ENCODE peak calls at places on chromosomes 4 and X, in four cellular contexts. M is skeletal muscle cell; L is CD4-positive, alpha-beta memory T cell; C is A549. T is an unnamed sample.
A peak's percentile ranks its signal among the peaks of the same experiment; 100 is the strongest.

GRCh38 chrX:38275615-38276014 is 51.7 kb downstream of the RPGR start:
- DNase-seq in M (peak; percentile 73), L (no peak), C (peak; percentile 18), T (no peak)

GRCh38 chr4:184457530-184458249 is 16.7 kb downstream of the IRF2 start:
- DNase-seq in M (no peak), L (no peak), C (no peak), T (no peak)

GRCh38 chrX:2500681-2501151 is at the start of the genes DHRSX and ZBED1:
- DNase-seq in M (no peak), L (peak; percentile 47), C (peak; percentile 40), T (no peak)

GRCh38 chr4:144518181-144518895 is 127.6 kb upstream of the HHIP start:
- DNase-seq in M (no peak), L (no peak), C (no peak), T (peak; percentile 30)

GRCh38 chrX:18406531-18407266 is 18.7 kb upstream of the CDKL5 start:
- DNase-seq in M (no peak), L (no peak), C (no peak), T (no peak)

GRCh38 chrX:14897042-14897441 is 23.8 kb downstream of the MOSPD2 start:
- DNase-seq in M (no peak), L (no peak), C (no peak), T (no peak)

GRCh38 chr4:111977419-111977965 is 167.8 kb upstream of the FAM241A start:
- DNase-seq in M (no peak), L (no peak), C (no peak), T (no peak)

GRCh38 chr4:32087211-32087610 is 1367.0 kb downstream of the PCDH7 start:
- DNase-seq in M (no peak), L (no peak), C (no peak), T (no peak)

GRCh38 chr4:148060264-148061138 is 328.6 kb downstream of the ARHGAP10 start:
- DNase-seq in M (no peak), L (peak; percentile 68), C (no peak), T (no peak)

GRCh38 chrX:139692506-139692849 is 15.5 kb downstream of the MCF2 start:
- DNase-seq in M (no peak), L (no peak), C (no peak), T (no peak)

GRCh38 chrX:153934473-153935325 is at the start of gene NAA10:
- DNase-seq in M (no peak), L (peak; percentile 47), C (peak; percentile 72), T (no peak)

GRCh38 chr4:1055721-1056590 is 44.5 kb downstream of the FGFRL1 start:
- DNase-seq in M (no peak), L (peak; percentile 93), C (no peak), T (peak; percentile 31)

GRCh38 chrX:35842657-35843056 is 44.5 kb downstream of the MAGEB16 start:
- DNase-seq in M (no peak), L (no peak), C (no peak), T (peak; percentile 35)

GRCh38 chr4:152100378-152101201 is 339.8 kb upstream of the GATB start:
- DNase-seq in M (no peak), L (peak; percentile 95), C (no peak), T (peak; percentile 91)

GRCh38 chr4:66357316-66357715 is 687.0 kb upstream of the EPHA5 start:
- DNase-seq in M (no peak), L (no peak), C (no peak), T (no peak)

GRCh38 chr4:153260152-153260551 is 55.9 kb downstream of the TRIM2 start:
- DNase-seq in M (no peak), L (no peak), C (no peak), T (no peak)

GRCh38 chr4:147477439-147477838 is 3.5 kb upstream of the EDNRA start:
- DNase-seq in M (no peak), L (no peak), C (no peak), T (no peak)

GRCh38 chr4:75644095-75644494 is 13.8 kb upstream of the CDKL2 start:
- DNase-seq in M (no peak), L (no peak), C (no peak), T (no peak)

GRCh38 chr4:17662694-17663093 is 48.3 kb downstream of the MED28 start:
- DNase-seq in M (no peak), L (no peak), C (no peak), T (no peak)

GRCh38 chr4:187617117-187617516 is 378.5 kb upstream of the ZFP42 start:
- DNase-seq in M (no peak), L (no peak), C (no peak), T (no peak)

GRCh38 chrX:34638116-34638515 is 19.0 kb downstream of the TMEM47 start:
- DNase-seq in M (no peak), L (no peak), C (peak; percentile 1), T (peak; percentile 2)

GRCh38 chr4:74056114-74056857 is 17.8 kb upstream of the CXCL3 start:
- DNase-seq in M (no peak), L (no peak), C (peak; percentile 22), T (no peak)

GRCh38 chrX:133670394-133670793 is 255.1 kb upstream of the GPC4 start:
- DNase-seq in M (no peak), L (no peak), C (peak; percentile 28), T (no peak)

GRCh38 chr4:38152721-38153412 is 192.7 kb downstream of the PTTG2 start:
- DNase-seq in M (no peak), L (no peak), C (no peak), T (no peak)
- H3K4me3 ChIP-seq in M (no peak overlapping the region), L (no peak overlapping the region), C (no peak overlapping the region), T (no peak overlapping the region)

DNA sequence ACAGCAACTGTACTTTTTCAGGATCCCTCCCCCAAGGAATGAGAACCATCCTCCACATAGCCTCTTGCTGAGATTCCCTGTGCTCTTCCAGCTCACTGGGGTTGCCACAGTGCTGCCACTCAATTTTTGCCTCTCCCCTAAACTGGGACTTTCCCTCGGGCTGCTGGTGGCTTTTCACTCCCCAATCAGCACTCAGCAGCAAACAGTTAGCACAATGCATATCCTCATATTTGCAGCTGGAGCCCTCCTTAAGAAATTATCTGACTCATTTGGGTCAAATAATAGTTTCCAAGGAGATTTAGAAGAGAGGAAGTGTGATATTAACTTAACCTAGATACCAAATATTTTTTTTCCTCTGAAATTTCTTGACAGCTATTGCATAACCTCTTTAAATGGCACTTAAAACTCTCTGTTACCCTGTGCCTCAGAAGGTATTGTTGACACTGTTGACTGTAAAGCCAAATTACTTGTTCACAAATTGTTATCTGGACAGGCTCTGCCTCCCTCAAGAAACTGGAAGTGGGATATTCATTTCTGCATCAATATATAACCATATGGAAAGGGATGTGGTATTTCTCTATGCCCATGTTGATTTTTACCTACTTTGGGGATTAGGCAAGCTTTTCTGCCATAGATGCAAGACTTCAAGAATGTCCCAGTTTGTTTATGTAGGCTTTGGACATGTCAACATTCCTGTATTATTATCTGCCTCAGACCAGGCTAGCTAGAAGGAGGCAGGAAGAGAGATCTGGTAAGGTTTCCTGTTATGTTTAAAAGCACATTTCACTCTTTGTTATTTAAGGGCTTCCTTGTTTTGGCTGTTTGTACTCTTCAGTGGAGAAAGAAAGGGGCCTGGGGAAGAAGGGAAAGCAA is 58.0 kb downstream of the SEPTIN11 start:
- DNase-seq in M (peak; percentile 64), L (peak; percentile 41), C (no peak), T (no peak)
- H3K4me3 ChIP-seq in M (no peak overlapping the region), L (no peak overlapping the region), C (no peak overlapping the region), T (no peak overlapping the region)

DNA sequence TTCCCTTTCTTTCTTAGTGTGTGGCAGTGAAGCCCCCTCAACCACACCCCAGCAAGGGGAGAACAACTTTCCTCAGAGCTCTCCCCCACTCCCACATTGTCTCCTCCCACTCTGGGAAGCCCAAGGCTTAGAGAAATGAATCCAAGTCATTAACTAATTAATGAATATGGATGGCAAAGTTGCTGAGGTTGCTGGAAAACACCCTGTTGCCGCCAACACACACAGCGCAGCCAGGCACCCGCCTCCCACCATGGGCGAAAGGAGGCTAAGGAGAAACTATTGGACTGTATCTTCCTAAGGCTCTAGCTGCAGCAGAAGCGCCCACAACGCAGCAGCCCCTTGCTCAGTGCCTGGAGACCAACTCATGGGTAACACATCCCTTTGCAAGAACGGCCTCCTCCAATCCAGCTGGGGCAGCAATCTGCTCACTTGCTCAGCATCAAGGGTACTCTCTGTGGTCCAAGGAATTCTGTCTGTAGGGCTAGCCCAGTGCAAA is 34.2 kb downstream of the TSC22D3 start:
- DNase-seq in M (no peak), L (no peak), C (no peak), T (no peak)
- H3K4me3 ChIP-seq in M (no peak overlapping the region), L (no peak overlapping the region), C (no peak overlapping the region), T (peak overlapping the region; percentile 40)

GRCh38 chr4:113312529-113312928 is 263.1 kb downstream of the ANK2 start:
- DNase-seq in M (no peak), L (no peak), C (no peak), T (no peak)

GRCh38 chr4:113316879-113317278 is 267.4 kb downstream of the ANK2 start:
- DNase-seq in M (no peak), L (peak; percentile 27), C (no peak), T (no peak)

DNA sequence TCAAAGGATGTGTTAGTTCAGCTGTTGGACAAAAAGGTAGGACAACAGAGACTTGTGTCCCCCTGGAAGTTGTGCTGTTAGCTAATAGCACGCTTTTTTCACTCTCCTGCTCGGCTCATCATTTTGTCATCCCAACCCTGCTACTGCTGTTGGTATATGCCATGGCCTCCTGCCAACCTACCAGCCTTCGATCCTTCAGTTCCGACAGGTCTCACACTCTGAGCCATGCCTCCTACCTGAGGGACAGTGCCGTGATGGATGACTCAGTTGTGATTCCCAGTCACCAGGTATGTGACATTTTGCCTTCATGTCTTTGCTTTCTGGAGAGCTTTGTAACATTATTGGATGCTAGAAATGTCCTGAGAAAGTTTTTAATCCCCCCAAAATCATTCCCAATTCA is 268.1 kb downstream of the ANK2 start:
- DNase-seq in M (no peak), L (no peak), C (no peak), T (no peak)
- H3K4me3 ChIP-seq in M (no peak overlapping the region), L (no peak overlapping the region), C (no peak overlapping the region), T (no peak overlapping the region)

DNA sequence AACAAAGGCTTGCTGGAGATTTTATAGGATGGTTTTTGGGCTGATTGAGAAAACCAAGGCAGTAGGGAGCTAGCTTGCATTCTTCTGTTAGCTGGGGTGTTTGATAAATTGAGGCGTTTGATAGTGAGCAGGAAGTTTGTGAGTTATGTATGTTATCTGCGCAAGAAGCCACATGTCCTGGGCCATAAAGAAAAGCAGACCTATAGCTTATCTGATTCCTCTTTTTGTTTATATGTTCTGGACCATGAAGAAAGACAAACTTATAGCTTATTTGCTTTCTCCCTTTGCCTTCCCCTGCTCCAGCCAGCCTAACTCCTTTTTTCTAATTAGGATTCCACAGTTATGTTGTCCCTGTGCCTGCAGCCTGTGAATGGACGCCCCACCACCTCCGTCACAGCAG is 9.2 kb downstream of the HNRNPH2 start:
- DNase-seq in M (no peak), L (no peak), C (no peak), T (no peak)
- H3K4me3 ChIP-seq in M (no peak overlapping the region), L (no peak overlapping the region), C (no peak overlapping the region), T (no peak overlapping the region)

GRCh38 chrX:149830192-149830873 is 48.6 kb downstream of the MAGEA9 start:
- DNase-seq in M (no peak), L (no peak), C (no peak), T (no peak)
- H3K4me3 ChIP-seq in M (peak overlapping the region; percentile 29), L (no peak overlapping the region), C (no peak overlapping the region), T (no peak overlapping the region)

GRCh38 chr4:100165809-100166208 is 24.5 kb downstream of the DDIT4L start:
- DNase-seq in M (no peak), L (no peak), C (no peak), T (peak; percentile 78)
- H3K4me3 ChIP-seq in M (no peak overlapping the region), L (no peak overlapping the region), C (no peak overlapping the region), T (no peak overlapping the region)

GRCh38 chrX:17374619-17375360 is at the start of gene NHS:
- DNase-seq in M (no peak), L (no peak), C (peak; percentile 68), T (no peak)
- H3K4me3 ChIP-seq in M (peak within 1 kb of the TSS; percentile 53), L (no peak within 1 kb of the TSS), C (peak within 1 kb of the TSS; percentile 93), T (no peak within 1 kb of the TSS)

GRCh38 chrX:45851434-45851991 is 650.8 kb upstream of the DIPK2B start:
- DNase-seq in M (no peak), L (peak; percentile 55), C (peak; percentile 50), T (peak; percentile 58)
- H3K4me3 ChIP-seq in M (peak overlapping the region; percentile 67), L (no peak overlapping the region), C (peak overlapping the region; percentile 99), T (peak overlapping the region; percentile 76)

T was measured in Jurkat, Clone E6-1.